ENCODE peak calls at places on chromosomes 5 and 9, in four cellular contexts. Z is K562, X is A549, O is WTC11. E is an unnamed sample.
A peak's percentile ranks its signal among the peaks of the same experiment; 100 is the strongest.

GRCh38 chr9:121770415-121771273 is 119.2 kb downstream of the DAB2IP start:
- DNase-seq in Z (no peak), X (no peak), O (no peak), E (no peak)

GRCh38 chr9:108626743-108627142 is 229.0 kb downstream of the ACTL7B start:
- DNase-seq in Z (no peak), X (no peak), O (no peak), E (no peak)

GRCh38 chr5:98734646-98735045 is 38.8 kb upstream of the RGMB start:
- DNase-seq in Z (no peak), X (no peak), O (no peak), E (peak; percentile 3)

GRCh38 chr9:121637441-121638222 is 13.8 kb upstream of the DAB2IP start:
- DNase-seq in Z (no peak), X (peak; percentile 49), O (no peak), E (no peak)

GRCh38 chr9:36939655-36940578 is 94.2 kb downstream of the PAX5 start:
- DNase-seq in Z (no peak), X (no peak), O (no peak), E (no peak)

GRCh38 chr5:89268460-89268859 is 385.5 kb upstream of the MEF2C start:
- DNase-seq in Z (no peak), X (no peak), O (no peak), E (no peak)

GRCh38 chr5:75053286-75054109 is 1.1 kb upstream of the GCNT4 start:
- DNase-seq in Z (peak; percentile 8), X (peak; percentile 40), O (peak; percentile 60), E (peak; percentile 48)

GRCh38 chr5:55578771-55579170 is 44.0 kb upstream of the PLPP1 start:
- DNase-seq in Z (no peak), X (no peak), O (no peak), E (no peak)

DNA sequence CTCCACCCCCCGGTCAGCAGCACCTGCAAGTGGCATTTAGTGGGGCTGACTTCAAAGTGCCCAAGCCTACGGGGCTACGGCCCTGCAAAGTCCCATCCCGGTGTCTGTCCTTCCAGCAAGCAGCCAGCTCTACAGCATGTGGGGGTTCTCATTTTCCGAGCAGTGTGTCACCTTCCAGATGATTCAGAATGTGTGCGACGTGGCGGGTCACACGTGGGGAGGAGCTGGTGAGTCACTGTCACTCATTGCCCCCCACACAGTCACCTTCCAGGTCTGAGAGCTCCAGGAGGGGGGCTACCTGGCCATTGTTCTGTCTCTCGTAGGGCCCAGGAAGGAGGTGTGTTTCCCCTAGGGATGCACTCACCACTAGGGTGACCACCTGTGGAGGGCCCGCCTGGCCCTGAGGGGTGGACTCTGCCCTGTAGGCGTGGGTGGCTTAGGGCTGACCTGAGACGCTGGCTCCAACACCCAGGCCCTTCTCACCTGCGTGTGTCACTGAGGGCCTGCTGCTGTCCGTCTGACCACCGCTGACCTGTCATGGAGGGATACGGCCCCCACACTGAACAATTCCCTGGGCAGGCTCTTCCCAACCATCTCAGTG is 70.2 kb downstream of the SEMA4D start:
- DNase-seq in Z (no peak), X (no peak), O (no peak), E (no peak)
- TF ChIP-seq MAX in Z (no peak), X (no peak), O (no peak), E (no peak)

DNA sequence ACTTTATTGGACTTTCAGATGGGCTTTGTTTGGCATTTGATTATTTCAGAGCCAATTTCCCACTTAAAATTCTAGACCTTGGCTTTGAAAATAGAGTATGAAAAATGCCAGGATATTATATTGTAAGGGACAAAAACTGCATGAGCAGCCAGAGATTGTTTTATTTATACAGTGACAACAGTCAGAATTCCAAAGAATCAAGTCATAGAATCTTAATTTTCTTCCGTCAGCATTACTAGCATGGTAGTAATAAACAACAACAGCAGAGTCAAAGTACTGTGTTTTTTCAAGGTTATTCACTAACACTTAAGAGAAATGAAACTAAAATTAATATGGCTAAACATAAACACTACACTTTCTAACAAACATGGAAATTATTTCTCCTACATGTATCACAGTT is 52.2 kb downstream of the MLLT3 start:
- DNase-seq in Z (no peak), X (no peak), O (no peak), E (no peak)
- TF ChIP-seq MAX in Z (no peak), X (no peak), O (no peak), E (no peak)

DNA sequence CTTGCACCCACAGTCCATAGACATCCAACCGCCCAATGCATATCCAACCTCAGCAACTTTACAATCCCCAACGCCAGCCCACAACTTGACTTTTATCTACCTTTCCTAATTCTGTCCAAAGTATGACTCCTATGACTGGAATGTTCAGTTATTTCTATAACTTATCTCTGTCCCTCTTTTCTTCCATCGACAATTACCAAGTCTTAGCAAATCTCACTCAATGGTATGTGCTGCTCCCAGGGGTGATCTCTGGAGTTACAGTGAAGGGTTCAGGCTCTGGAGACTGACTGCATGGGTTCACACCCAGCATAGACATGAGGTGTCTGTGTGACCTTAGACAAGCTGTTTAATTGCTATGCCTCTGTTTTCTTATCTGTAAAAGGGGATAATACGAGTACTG is 106.9 kb downstream of the SPOCK1 start:
- DNase-seq in Z (no peak), X (no peak), O (no peak), E (no peak)
- TF ChIP-seq MAX in Z (no peak), X (no peak), O (no peak), E (no peak)

GRCh38 chr5:150312518-150312917 is 9.8 kb upstream of the ARSI start:
- DNase-seq in Z (no peak), X (no peak), O (no peak), E (no peak)

GRCh38 chr5:150315245-150315644 is 12.5 kb upstream of the ARSI start:
- DNase-seq in Z (no peak), X (no peak), O (no peak), E (no peak)

GRCh38 chr5:150313921-150314716 is 11.4 kb upstream of the ARSI start:
- DNase-seq in Z (no peak), X (no peak), O (no peak), E (no peak)

GRCh38 chr5:150311015-150311692 is 8.4 kb upstream of the ARSI start:
- DNase-seq in Z (no peak), X (no peak), O (no peak), E (no peak)

GRCh38 chr5:150313501-150313900 is 10.8 kb upstream of the ARSI start:
- DNase-seq in Z (no peak), X (no peak), O (no peak), E (no peak)
- TF ChIP-seq MAX in Z (no peak), X (no peak), O (no peak), E (no peak)

GRCh38 chr5:62143268-62144229 is 162.5 kb upstream of the KIF2A start:
- DNase-seq in Z (no peak), X (no peak), O (no peak), E (peak; percentile 22)

GRCh38 chr5:62149894-62150293 is 156.1 kb upstream of the KIF2A start:
- DNase-seq in Z (no peak), X (no peak), O (no peak), E (peak; percentile 41)

GRCh38 chr5:62142351-62142750 is 163.7 kb upstream of the KIF2A start:
- DNase-seq in Z (no peak), X (no peak), O (no peak), E (no peak)

GRCh38 chr5:62139741-62140140 is 166.3 kb upstream of the KIF2A start:
- DNase-seq in Z (no peak), X (no peak), O (no peak), E (peak; percentile 11)

GRCh38 chr5:62144395-62145022 is 161.5 kb upstream of the KIF2A start:
- DNase-seq in Z (no peak), X (no peak), O (no peak), E (no peak)
- TF ChIP-seq MAX in Z (no peak), X (no peak), O (no peak), E (no peak)

GRCh38 chr5:180596668-180597231 is 5.5 kb upstream of the SCGB3A1 start:
- DNase-seq in Z (no peak), X (no peak), O (peak; percentile 4), E (peak; percentile 46)

GRCh38 chr5:180599590-180599914 is 8.3 kb upstream of the SCGB3A1 start:
- DNase-seq in Z (no peak), X (no peak), O (peak; percentile 5), E (no peak)

GRCh38 chr5:180599981-180600553 is 8.8 kb upstream of the SCGB3A1 start:
- DNase-seq in Z (no peak), X (no peak), O (peak; percentile 7), E (peak; percentile 94)

GRCh38 chr5:180598797-180599589 is 7.7 kb upstream of the SCGB3A1 start:
- DNase-seq in Z (peak; percentile 13), X (no peak), O (peak; percentile 5), E (no peak)

DNA sequence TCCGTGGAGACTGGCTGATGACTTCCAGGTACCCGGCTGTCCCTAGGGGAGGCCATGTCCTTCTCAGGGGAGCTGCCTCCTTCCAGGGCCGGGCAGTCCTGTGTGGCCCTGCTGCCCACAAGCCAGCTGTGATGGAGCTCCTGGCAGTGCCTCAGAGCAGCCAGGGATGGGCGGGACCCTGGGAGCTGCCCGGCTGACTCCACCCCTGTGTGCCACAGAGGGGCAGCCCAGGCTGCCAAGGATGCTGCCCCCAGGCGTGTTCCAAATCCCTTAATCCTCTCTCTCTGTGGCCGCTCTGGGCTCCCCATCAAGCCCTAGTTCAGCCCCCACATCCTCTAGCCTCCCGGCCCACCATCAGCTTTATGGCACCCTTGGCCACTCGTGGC is 7.0 kb upstream of the SCGB3A1 start:
- DNase-seq in Z (no peak), X (no peak), O (peak; percentile 7), E (no peak)
- TF ChIP-seq MAX in Z (no peak), X (no peak), O (no peak), E (no peak)

GRCh38 chr9:133153227-133154096 is 10.3 kb downstream of the GBGT1 start:
- DNase-seq in Z (no peak), X (no peak), O (no peak), E (no peak)
- TF ChIP-seq MAX in Z (no peak), X (no peak), O (no peak), E (no peak)

DNA sequence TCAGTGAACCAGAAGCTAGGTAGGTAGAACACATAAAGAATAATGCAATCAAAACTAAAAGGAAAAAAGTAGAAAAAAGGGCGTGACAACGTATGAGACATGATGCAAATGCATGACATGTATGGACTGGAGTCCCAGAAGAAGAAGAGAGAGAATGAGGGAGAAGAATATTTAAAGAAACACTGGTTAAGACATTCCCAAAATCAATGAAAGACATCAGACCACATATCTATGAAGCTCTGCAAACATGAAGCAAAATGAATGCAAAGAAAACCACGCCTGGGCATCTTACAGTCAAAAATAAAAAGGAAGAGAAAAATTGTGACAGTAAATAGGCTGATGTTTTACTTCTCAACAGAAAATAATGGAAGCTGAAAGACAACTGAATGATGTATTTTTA is 23.8 kb upstream of the NKD2 start:
- DNase-seq in Z (no peak), X (no peak), O (no peak), E (no peak)
- TF ChIP-seq MAX in Z (no peak), X (no peak), O (no peak), E (no peak)

GRCh38 chr5:175022286-175022685 is 297.9 kb downstream of the MSX2 start:
- DNase-seq in Z (no peak), X (no peak), O (no peak), E (no peak)
- TF ChIP-seq MAX in Z (no peak), X (no peak), O (no peak), E (no peak)

DNA sequence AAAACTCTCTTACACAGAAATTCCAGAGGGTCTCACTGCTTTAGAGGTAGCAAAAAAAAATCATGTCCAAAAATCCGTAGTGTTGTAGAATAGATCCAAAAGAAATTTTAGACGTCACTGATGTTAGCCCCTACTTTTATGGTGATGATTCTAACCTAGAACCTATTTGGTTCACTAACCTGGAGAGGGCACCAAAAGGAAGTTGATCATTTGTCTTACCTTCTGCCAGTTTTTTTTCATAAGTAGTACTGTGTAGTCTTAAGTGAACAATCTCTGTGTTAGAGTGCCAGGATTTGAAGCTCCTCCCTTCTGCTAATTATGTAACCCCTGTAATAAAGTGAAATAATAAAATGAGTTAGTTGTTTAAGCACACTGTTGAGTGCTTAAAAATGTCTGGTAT is 215.2 kb downstream of the SMARCA2 start:
- DNase-seq in Z (no peak), X (no peak), O (no peak), E (no peak)
- TF ChIP-seq MAX in Z (no peak), X (no peak), O (no peak), E (no peak)